ENCODE peak calls at places on chromosomes 13 and 19, in six cellular contexts. D, N, T, O, K and J are unnamed samples.

GRCh38 chr13:90526711-90527110 is 820.8 kb upstream of the MIR17HG start:
- DNase-seq in N (no peak), D (no peak), T (no peak), K (no peak), O (no peak), J (no peak)

GRCh38 chr13:76737526-76737925 is 148.7 kb downstream of the KCTD12 start:
- DNase-seq in K (no peak), N (no peak), T (no peak), D (no peak), O (no peak), J (no peak)

GRCh38 chr19:38095411-38096308 is 128.4 kb downstream of the DPF1 start:
- DNase-seq in T (peak), O (peak), N (peak), K (peak), D (peak), J (no peak)

GRCh38 chr19:56660381-56661105 is 11.0 kb downstream of the ZNF835 start:
- DNase-seq in O (no peak), N (peak), D (no peak), K (no peak), T (no peak), J (no peak)

GRCh38 chr19:2166741-2167738 is 3.3 kb downstream of the DOT1L start:
- DNase-seq in K (peak), D (no peak), T (peak), O (no peak), N (peak), J (no peak)

GRCh38 chr13:101579291-101579802 is 126.9 kb downstream of the ITGBL1 start:
- DNase-seq in T (no peak), N (no peak), K (no peak), O (no peak), D (peak), J (no peak)

GRCh38 chr19:6056282-6056741 is 54.0 kb downstream of the RFX2 start:
- DNase-seq in O (no peak), K (no peak), T (no peak), N (peak), D (no peak), J (no peak)

GRCh38 chr13:114032121-114032799 is 58.4 kb upstream of the C13orf46 start:
- DNase-seq in N (peak), O (no peak), T (no peak), K (no peak), D (no peak), J (peak)

GRCh38 chr19:49149652-49150105 is 5.5 kb downstream of the HRC start:
- DNase-seq in D (peak), N (peak), K (no peak), T (peak), O (no peak), J (no peak)

GRCh38 chr19:48630289-48631036 is 6.7 kb downstream of the DBP start:
- DNase-seq in D (no peak), T (no peak), N (peak), K (peak), O (no peak), J (no peak)

GRCh38 chr19:28999733-29000433 is 213.1 kb downstream of the UQCRFS1 start:
- DNase-seq in K (no peak), N (no peak), T (no peak), O (no peak), D (no peak), J (no peak)

GRCh38 chr13:105817498-105817897 is 718.0 kb downstream of the EFNB2 start:
- DNase-seq in K (no peak), T (no peak), D (no peak), N (no peak), O (no peak), J (no peak)

GRCh38 chr19:1668339-1669123 is 16.1 kb upstream of the TCF3 start:
- DNase-seq in O (no peak), T (no peak), D (no peak), K (no peak), N (no peak), J (no peak)